ENCODE peak calls at places on chromosomes 2 and 18, in six cellular contexts. E is A549, O is mammary epithelial cell, W is psoas muscle, F is stomach, K is substantia nigra. Q is an unnamed sample.

GRCh38 chr2:172012688-172013358 is 13.1 kb downstream of the METAP1D start:
- DNase-seq in E (no peak), O (no peak), W (peak), F (no peak), K (no peak), Q (no peak)

GRCh38 chr2:240963065-240963375 is 35.4 kb upstream of the SNED1 start:
- DNase-seq in E (no peak), O (no peak), W (peak), F (peak), K (no peak), Q (no peak)

GRCh38 chr18:42078711-42079110 is 123.7 kb downstream of the PIK3C3 start:
- DNase-seq in E (no peak), O (no peak), W (no peak), F (no peak), K (no peak), Q (peak)

GRCh38 chr2:154655499-154655898 is 43.0 kb upstream of the KCNJ3 start:
- DNase-seq in E (no peak), O (no peak), W (no peak), F (no peak), K (no peak), Q (no peak)

GRCh38 chr2:226679389-226680057 is 120.1 kb downstream of the IRS1 start:
- DNase-seq in E (no peak), O (no peak), W (no peak), F (no peak), K (no peak), Q (no peak)

GRCh38 chr2:239819091-239819973 is 205.8 kb downstream of the NDUFA10 start:
- DNase-seq in E (no peak), O (no peak), W (no peak), F (peak), K (no peak), Q (no peak)

GRCh38 chr2:221293949-221294736 is 278.0 kb downstream of the EPHA4 start:
- DNase-seq in E (no peak), O (no peak), W (no peak), F (no peak), K (no peak), Q (no peak)

GRCh38 chr2:156999657-157000056 is 257.8 kb upstream of the GALNT5 start:
- DNase-seq in E (no peak), O (peak), W (no peak), F (peak), K (no peak), Q (no peak)

GRCh38 chr2:202072737-202073396 is at the start of gene KIAA2012:
- DNase-seq in E (no peak), O (no peak), W (no peak), F (no peak), K (no peak), Q (no peak)

GRCh38 chr2:20496477-20496876 is 49.6 kb downstream of the RHOB start:
- DNase-seq in E (no peak), O (no peak), W (no peak), F (no peak), K (no peak), Q (no peak)

GRCh38 chr2:181307203-181307991 is 149.8 kb upstream of the ITGA4 start:
- DNase-seq in E (no peak), O (no peak), W (no peak), F (no peak), K (no peak), Q (no peak)

GRCh38 chr18:46013484-46014189 is 46.5 kb upstream of the EPG5 start:
- DNase-seq in E (no peak), O (no peak), W (no peak), F (no peak), K (no peak), Q (no peak)

GRCh38 chr18:44715245-44715644 is 34.6 kb downstream of the SETBP1 start:
- DNase-seq in E (no peak), O (peak), W (peak), F (no peak), K (no peak), Q (no peak)

GRCh38 chr2:206084468-206084869 is 1.5 kb downstream of the INO80D start:
- DNase-seq in E (peak), O (peak), W (peak), F (peak), K (peak), Q (no peak)

GRCh38 chr2:38153476-38153875 is 77.5 kb upstream of the CYP1B1 start:
- DNase-seq in E (no peak), O (no peak), W (no peak), F (no peak), K (no peak), Q (no peak)

GRCh38 chr2:54088191-54088634 is 27.2 kb upstream of the ACYP2 start:
- DNase-seq in E (no peak), O (no peak), W (no peak), F (no peak), K (no peak), Q (no peak)

GRCh38 chr2:69067026-69067630 is 54.1 kb downstream of the ANTXR1 start:
- DNase-seq in E (no peak), O (no peak), W (no peak), F (no peak), K (no peak), Q (no peak)
- H3K27ac ChIP-seq in E (no peak), O (no peak), W (no peak), F (no peak), K (no peak), Q (no peak)

DNA sequence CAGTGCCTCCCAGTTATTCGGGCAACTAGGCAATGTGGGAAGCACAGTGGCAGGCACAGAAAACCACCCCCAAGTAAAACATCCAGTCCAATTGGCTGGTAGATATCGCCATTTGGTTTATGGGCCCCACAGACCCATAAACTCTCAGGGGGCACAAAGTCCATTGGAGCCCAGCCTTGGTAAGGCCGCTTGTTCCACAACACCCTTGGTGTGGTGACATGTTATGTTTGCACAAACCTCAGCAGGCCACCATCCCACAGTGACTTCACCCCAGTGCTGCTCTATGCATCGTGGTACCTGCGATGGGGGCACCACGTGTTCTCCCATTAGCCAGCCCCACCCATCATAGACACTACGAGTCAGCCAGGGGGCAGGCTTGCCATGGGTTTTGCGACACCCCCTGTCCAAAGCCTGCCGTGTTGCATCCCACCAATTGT is 18.5 kb downstream of the PHOSPHO2 start:
- DNase-seq in E (no peak), O (no peak), W (no peak), F (no peak), K (no peak), Q (no peak)
- H3K27ac ChIP-seq in E (no peak), O (no peak), W (no peak), F (no peak), K (no peak), Q (no peak)

DNA sequence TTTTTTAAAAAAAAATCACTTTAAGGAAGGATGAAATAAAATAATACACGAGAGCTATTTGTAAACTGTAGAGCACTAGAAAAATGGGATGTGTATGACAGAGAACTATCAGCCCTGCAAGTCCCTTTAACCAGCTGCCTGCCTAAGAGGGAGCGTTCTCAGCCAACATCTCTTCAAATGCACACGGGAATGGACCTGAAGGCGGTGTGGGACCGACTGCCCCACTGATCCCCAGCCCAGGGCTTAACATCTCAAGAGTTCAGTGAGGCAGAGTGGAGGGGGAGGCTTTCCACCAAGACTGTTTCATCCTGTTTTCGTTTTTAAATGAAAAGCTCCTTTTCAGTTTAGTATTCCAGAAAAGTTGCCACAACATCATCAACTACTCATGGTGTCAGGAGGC is 2.2 kb downstream of the INPP4A start:
- DNase-seq in E (no peak), O (no peak), W (no peak), F (no peak), K (no peak), Q (no peak)
- H3K27ac ChIP-seq in E (no peak), O (no peak), W (no peak), F (peak), K (no peak), Q (peak)

GRCh38 chr2:111910609-111911277 is 12.3 kb downstream of the MERTK start:
- DNase-seq in E (no peak), O (no peak), W (no peak), F (peak), K (no peak), Q (no peak)

GRCh38 chr2:111918383-111918806 is 20.0 kb downstream of the MERTK start:
- DNase-seq in E (no peak), O (no peak), W (no peak), F (no peak), K (no peak), Q (no peak)

GRCh38 chr2:111908578-111908977 is 10.2 kb downstream of the MERTK start:
- DNase-seq in E (no peak), O (no peak), W (no peak), F (no peak), K (no peak), Q (no peak)

GRCh38 chr2:111909079-111909478 is 10.7 kb downstream of the MERTK start:
- DNase-seq in E (no peak), O (no peak), W (no peak), F (no peak), K (no peak), Q (no peak)

DNA sequence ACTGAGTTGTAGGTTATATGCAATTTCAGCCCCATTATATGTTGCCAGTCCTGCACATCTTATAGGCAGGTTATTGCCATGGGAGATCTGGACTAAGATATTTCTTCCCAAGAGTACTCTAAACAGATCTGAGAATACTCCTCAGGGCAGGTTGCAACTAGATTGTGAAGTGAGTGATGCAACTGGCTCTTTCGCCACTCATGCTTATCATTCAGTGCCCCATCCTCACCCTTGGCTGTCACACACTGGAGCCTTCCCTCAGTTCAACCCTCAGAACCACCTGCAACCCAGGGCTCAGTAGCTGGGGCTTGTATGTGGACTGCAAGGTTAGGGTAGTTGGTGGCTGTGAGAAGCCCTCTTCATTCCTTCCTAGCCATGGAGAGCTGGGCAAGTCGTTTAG is 14.1 kb downstream of the MERTK start:
- DNase-seq in E (no peak), O (peak), W (no peak), F (no peak), K (no peak), Q (no peak)
- H3K27ac ChIP-seq in E (no peak), O (no peak), W (no peak), F (no peak), K (no peak), Q (no peak)

DNA sequence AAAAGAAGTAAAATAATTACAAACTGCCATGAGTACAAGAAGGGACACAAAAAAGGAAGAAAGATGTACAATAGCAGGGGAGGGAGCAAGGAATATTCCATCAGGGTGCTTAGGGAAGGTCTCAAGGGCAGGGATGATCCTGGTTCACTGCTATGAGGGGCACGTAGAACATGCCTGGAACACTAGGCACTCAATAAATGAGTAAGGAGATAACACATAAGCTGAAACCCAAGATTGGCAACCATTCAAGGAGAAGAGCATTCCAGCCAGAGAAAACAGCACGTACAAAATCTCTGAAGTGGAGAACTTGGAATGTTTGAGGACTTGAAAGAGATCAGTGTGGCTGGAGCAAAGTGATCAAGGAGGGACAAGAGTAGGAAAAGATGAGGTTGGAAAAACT is 103.2 kb downstream of the FAM161A start:
- DNase-seq in E (no peak), O (no peak), W (no peak), F (no peak), K (no peak), Q (no peak)
- H3K27ac ChIP-seq in E (no peak), O (no peak), W (no peak), F (no peak), K (no peak), Q (no peak)

GRCh38 chr2:233085037-233085838 is 25.1 kb downstream of the INPP5D start:
- DNase-seq in E (no peak), O (no peak), W (no peak), F (no peak), K (no peak), Q (no peak)
- H3K27ac ChIP-seq in E (no peak), O (no peak), W (peak), F (peak), K (peak), Q (peak)

GRCh38 chr2:158716921-158717320 is 78.2 kb upstream of the DAPL1 start:
- DNase-seq in E (no peak), O (no peak), W (no peak), F (no peak), K (no peak), Q (no peak)

GRCh38 chr2:158714420-158714819 is 80.7 kb upstream of the DAPL1 start:
- DNase-seq in E (no peak), O (no peak), W (no peak), F (no peak), K (no peak), Q (no peak)

GRCh38 chr2:158717366-158718195 is 77.5 kb upstream of the DAPL1 start:
- DNase-seq in E (no peak), O (no peak), W (no peak), F (no peak), K (no peak), Q (no peak)

GRCh38 chr2:158715352-158715751 is 79.8 kb upstream of the DAPL1 start:
- DNase-seq in E (no peak), O (no peak), W (no peak), F (no peak), K (no peak), Q (no peak)

GRCh38 chr2:158716091-158716815 is 78.9 kb upstream of the DAPL1 start:
- DNase-seq in E (no peak), O (no peak), W (no peak), F (no peak), K (no peak), Q (no peak)
- H3K27ac ChIP-seq in E (no peak), O (no peak), W (peak), F (peak), K (no peak), Q (no peak)

GRCh38 chr2:235402444-235402843 is 91.4 kb upstream of the AGAP1 start:
- DNase-seq in E (no peak), O (no peak), W (no peak), F (no peak), K (no peak), Q (no peak)
- H3K27ac ChIP-seq in E (peak), O (no peak), W (no peak), F (no peak), K (no peak), Q (no peak)

GRCh38 chr2:175811966-175812365 is 190.1 kb downstream of the LNPK start:
- DNase-seq in E (no peak), O (peak), W (no peak), F (no peak), K (no peak), Q (no peak)

GRCh38 chr2:175815537-175815936 is 186.5 kb downstream of the LNPK start:
- DNase-seq in E (no peak), O (peak), W (no peak), F (no peak), K (no peak), Q (no peak)

GRCh38 chr2:175817200-175817599 is 184.9 kb downstream of the LNPK start:
- DNase-seq in E (no peak), O (peak), W (no peak), F (no peak), K (no peak), Q (no peak)
- H3K27ac ChIP-seq in E (no peak), O (peak), W (no peak), F (no peak), K (no peak), Q (no peak)

Q was measured in CD4-positive, CD25-positive, alpha-beta regulatory T cell.